ENCODE peak calls at places on chromosomes 1 and 21, in six cellular contexts. One of them, this sample, is unnamed.

GRCh38 chr1:207962716-207963428 is 51.9 kb upstream of the CD34 start:
- DNase-seq in choroid plexus epithelial cell: peak
- DNase-seq in NCI-H1105 treated with DMSO at 0.1 percent for 48 hours: no peak
- DNase-seq in pulmonary artery endothelial cell: no peak
- DNase-seq in EH: peak
- DNase-seq in AG20443: peak
- DNase-seq in this sample: no peak

GRCh38 chr1:22621761-22622160 is 14.7 kb upstream of the C1QA start:
- DNase-seq in choroid plexus epithelial cell: no peak
- DNase-seq in NCI-H1105 treated with DMSO at 0.1 percent for 48 hours: no peak
- DNase-seq in pulmonary artery endothelial cell: no peak
- DNase-seq in EH: no peak
- DNase-seq in AG20443: no peak
- DNase-seq in this sample: no peak

GRCh38 chr1:244207935-244208244 is 156.8 kb downstream of the ZBTB18 start:
- DNase-seq in choroid plexus epithelial cell: peak
- DNase-seq in NCI-H1105 treated with DMSO at 0.1 percent for 48 hours: no peak
- DNase-seq in pulmonary artery endothelial cell: no peak
- DNase-seq in EH: no peak
- DNase-seq in AG20443: no peak
- DNase-seq in this sample: no peak

GRCh38 chr1:94648225-94649007 is 106.9 kb upstream of the F3 start:
- DNase-seq in choroid plexus epithelial cell: peak
- DNase-seq in NCI-H1105 treated with DMSO at 0.1 percent for 48 hours: no peak
- DNase-seq in pulmonary artery endothelial cell: peak
- DNase-seq in EH: peak
- DNase-seq in AG20443: peak
- DNase-seq in this sample: peak

GRCh38 chr1:196723325-196724185 is 51.1 kb upstream of the CFHR3 start:
- DNase-seq in choroid plexus epithelial cell: peak
- DNase-seq in NCI-H1105 treated with DMSO at 0.1 percent for 48 hours: peak
- DNase-seq in pulmonary artery endothelial cell: peak
- DNase-seq in EH: peak
- DNase-seq in AG20443: peak
- DNase-seq in this sample: peak

GRCh38 chr1:29325675-29326074 is 89.4 kb downstream of the PTPRU start:
- DNase-seq in choroid plexus epithelial cell: no peak
- DNase-seq in NCI-H1105 treated with DMSO at 0.1 percent for 48 hours: no peak
- DNase-seq in pulmonary artery endothelial cell: no peak
- DNase-seq in EH: no peak
- DNase-seq in AG20443: no peak
- DNase-seq in this sample: no peak

GRCh38 chr1:237638555-237638954 is 252.2 kb downstream of the ZP4 start:
- DNase-seq in choroid plexus epithelial cell: no peak
- DNase-seq in NCI-H1105 treated with DMSO at 0.1 percent for 48 hours: no peak
- DNase-seq in pulmonary artery endothelial cell: no peak
- DNase-seq in EH: no peak
- DNase-seq in AG20443: no peak
- DNase-seq in this sample: no peak

GRCh38 chr21:41579692-41580091 is 71.7 kb upstream of the TMPRSS2 start:
- DNase-seq in choroid plexus epithelial cell: no peak
- DNase-seq in NCI-H1105 treated with DMSO at 0.1 percent for 48 hours: no peak
- DNase-seq in pulmonary artery endothelial cell: no peak
- DNase-seq in EH: no peak
- DNase-seq in AG20443: no peak
- DNase-seq in this sample: no peak

GRCh38 chr1:224245188-224245587 is 62.1 kb downstream of the DEGS1 start:
- DNase-seq in choroid plexus epithelial cell: peak
- DNase-seq in NCI-H1105 treated with DMSO at 0.1 percent for 48 hours: no peak
- DNase-seq in pulmonary artery endothelial cell: peak
- DNase-seq in EH: peak
- DNase-seq in AG20443: no peak
- DNase-seq in this sample: peak

GRCh38 chr1:183945432-183946308 is 91.9 kb downstream of the COLGALT2 start:
- DNase-seq in choroid plexus epithelial cell: no peak
- DNase-seq in NCI-H1105 treated with DMSO at 0.1 percent for 48 hours: no peak
- DNase-seq in pulmonary artery endothelial cell: no peak
- DNase-seq in EH: peak
- DNase-seq in AG20443: no peak
- DNase-seq in this sample: no peak

GRCh38 chr1:77489910-77490309 is 192.5 kb downstream of the ZZZ3 start:
- DNase-seq in choroid plexus epithelial cell: peak
- DNase-seq in NCI-H1105 treated with DMSO at 0.1 percent for 48 hours: no peak
- DNase-seq in pulmonary artery endothelial cell: no peak
- DNase-seq in EH: peak
- DNase-seq in AG20443: peak
- DNase-seq in this sample: peak

GRCh38 chr1:25031601-25031965 is 101.5 kb upstream of the RUNX3 start:
- DNase-seq in choroid plexus epithelial cell: no peak
- DNase-seq in NCI-H1105 treated with DMSO at 0.1 percent for 48 hours: no peak
- DNase-seq in pulmonary artery endothelial cell: no peak
- DNase-seq in EH: no peak
- DNase-seq in AG20443: no peak
- DNase-seq in this sample: no peak

GRCh38 chr1:228413241-228414010 is 3.2 kb downstream of the TRIM17 start:
- DNase-seq in choroid plexus epithelial cell: no peak
- DNase-seq in NCI-H1105 treated with DMSO at 0.1 percent for 48 hours: no peak
- DNase-seq in pulmonary artery endothelial cell: no peak
- DNase-seq in EH: no peak
- DNase-seq in AG20443: no peak
- DNase-seq in this sample: no peak

GRCh38 chr1:6465461-6466005 is 440 bp downstream of the TNFRSF25 start:
- DNase-seq in choroid plexus epithelial cell: no peak
- DNase-seq in NCI-H1105 treated with DMSO at 0.1 percent for 48 hours: peak
- DNase-seq in pulmonary artery endothelial cell: no peak
- DNase-seq in EH: no peak
- DNase-seq in AG20443: no peak
- DNase-seq in this sample: no peak

GRCh38 chr1:2300851-2301606 is 72.9 kb downstream of the SKI start:
- DNase-seq in choroid plexus epithelial cell: peak
- DNase-seq in NCI-H1105 treated with DMSO at 0.1 percent for 48 hours: no peak
- DNase-seq in pulmonary artery endothelial cell: no peak
- DNase-seq in EH: peak
- DNase-seq in AG20443: peak
- DNase-seq in this sample: no peak

GRCh38 chr1:24875976-24876609 is 54.0 kb downstream of the RUNX3 start:
- DNase-seq in choroid plexus epithelial cell: no peak
- DNase-seq in NCI-H1105 treated with DMSO at 0.1 percent for 48 hours: no peak
- DNase-seq in pulmonary artery endothelial cell: no peak
- DNase-seq in EH: no peak
- DNase-seq in AG20443: no peak
- DNase-seq in this sample: no peak

GRCh38 chr1:53616927-53617326 is 122.0 kb downstream of the GLIS1 start:
- DNase-seq in choroid plexus epithelial cell: no peak
- DNase-seq in NCI-H1105 treated with DMSO at 0.1 percent for 48 hours: no peak
- DNase-seq in pulmonary artery endothelial cell: no peak
- DNase-seq in EH: peak
- DNase-seq in AG20443: no peak
- DNase-seq in this sample: no peak

GRCh38 chr1:12372761-12373160 is 142.9 kb downstream of the VPS13D start:
- DNase-seq in choroid plexus epithelial cell: no peak
- DNase-seq in NCI-H1105 treated with DMSO at 0.1 percent for 48 hours: no peak
- DNase-seq in pulmonary artery endothelial cell: no peak
- DNase-seq in EH: no peak
- DNase-seq in AG20443: no peak
- DNase-seq in this sample: no peak

GRCh38 chr1:26724118-26724517 is 28.3 kb downstream of the ARID1A start:
- DNase-seq in choroid plexus epithelial cell: no peak
- DNase-seq in NCI-H1105 treated with DMSO at 0.1 percent for 48 hours: no peak
- DNase-seq in pulmonary artery endothelial cell: no peak
- DNase-seq in EH: no peak
- DNase-seq in AG20443: no peak
- DNase-seq in this sample: no peak